ENCODE peak calls at places on chromosomes 3 and 15, in six cellular contexts. T is T-helper 22 cell; M is activated gamma-delta T cell; E is left cardiac atrium; W is heart right ventricle; B is stimulated activated naive B cell treated with anti-CD40 and anti-IgM and Interleukin-4, amounts not matched to agents 10 μg/mL and 1 μg/mL and 100 μg/mL, for 72 hours. G is an unnamed sample.
A peak's percentile ranks its signal among the peaks of the same experiment; 100 is the strongest.

GRCh38 chr3:17945799-17946381 is 203.5 kb upstream of the TBC1D5 start:
- DNase-seq in B (no peak), M (no peak), E (no peak), T (no peak), W (no peak), G (no peak)

GRCh38 chr15:94075349-94075748 is 156.0 kb upstream of the MCTP2 start:
- DNase-seq in M (no peak), T (no peak), W (peak; percentile 52), B (no peak), E (peak; percentile 79), G (no peak)

GRCh38 chr3:31008986-31009385 is 114.5 kb upstream of the GADL1 start:
- DNase-seq in E (no peak), M (no peak), W (no peak), T (no peak), B (no peak), G (no peak)

GRCh38 chr15:98802187-98802586 is 153.8 kb downstream of the IGF1R start:
- DNase-seq in M (no peak), B (no peak), E (no peak), T (no peak), W (no peak), G (no peak)

GRCh38 chr3:112464264-112464663 is 35.0 kb downstream of the BTLA start:
- DNase-seq in E (no peak), W (no peak), B (no peak), T (no peak), M (no peak), G (no peak)

GRCh38 chr15:38187646-38188313 is 64.9 kb upstream of the SPRED1 start:
- DNase-seq in E (no peak), M (no peak), W (no peak), B (no peak), T (no peak), G (no peak)

GRCh38 chr3:150787741-150788370 is 24.9 kb upstream of the SIAH2 start:
- DNase-seq in M (peak; percentile 12), T (peak; percentile 45), W (peak; percentile 83), B (peak; percentile 54), E (peak; percentile 89), G (peak; percentile 63)

GRCh38 chr3:58350627-58351013 is 17.9 kb downstream of the PXK start:
- DNase-seq in W (no peak), E (no peak), T (no peak), M (no peak), B (no peak), G (no peak)

GRCh38 chr3:29203846-29204245 is 77.0 kb upstream of the RBMS3 start:
- DNase-seq in T (no peak), E (no peak), B (no peak), W (no peak), M (no peak), G (no peak)

G was measured in HTR-8/SVneo.